ENCODE peak calls at places on chromosomes 1 and 21, in ten cellular contexts. M, Q, S, P, I, R, V, N, Z and F are unnamed samples.

GRCh38 chr1:183932412-183932811 is 105.1 kb downstream of the COLGALT2 start:
- DNase-seq in M (peak; percentile 86), Q (no peak), S (peak; percentile 88), P (peak; percentile 96), I (no peak), R (peak; percentile 31), V (peak; percentile 87), N (peak; percentile 92), Z (no peak), F (no peak)

GRCh38 chr1:230550428-230550827 is 91.9 kb upstream of the COG2 start:
- DNase-seq in M (no peak), Q (no peak), S (no peak), P (no peak), I (peak; percentile 57), R (no peak), V (no peak), N (no peak), Z (no peak), F (no peak)

GRCh38 chr21:18164483-18164882 is 80.2 kb upstream of the CHODL start:
- DNase-seq in M (no peak), Q (no peak), S (no peak), P (no peak), I (no peak), R (no peak), V (no peak), N (no peak), Z (no peak), F (no peak)

GRCh38 chr1:10540277-10541005 is 65.7 kb downstream of the PEX14 start:
- DNase-seq in M (no peak), Q (no peak), S (peak; percentile 27), P (no peak), I (no peak), R (no peak), V (peak; percentile 61), N (peak; percentile 62), Z (no peak), F (no peak)

GRCh38 chr1:234778215-234779159 is 168.5 kb upstream of the IRF2BP2 start:
- DNase-seq in M (peak; percentile 43), Q (peak; percentile 50), S (no peak), P (peak; percentile 85), I (peak; percentile 95), R (no peak), V (no peak), N (peak; percentile 36), Z (no peak), F (no peak)

GRCh38 chr1:160672789-160673695 is 26.2 kb upstream of the SLAMF1 start:
- DNase-seq in M (no peak), Q (peak; percentile 12), S (no peak), P (no peak), I (no peak), R (no peak), V (no peak), N (no peak), Z (no peak), F (no peak)

GRCh38 chr1:204254031-204254661 is 40.4 kb upstream of the GOLT1A start:
- DNase-seq in M (peak; percentile 71), Q (peak; percentile 45), S (peak; percentile 37), P (peak; percentile 75), I (peak; percentile 94), R (peak; percentile 35), V (peak; percentile 84), N (peak; percentile 80), Z (peak; percentile 90), F (no peak)

GRCh38 chr1:156510709-156511108 is 10.1 kb upstream of the MEF2D start:
- DNase-seq in M (peak; percentile 93), Q (no peak), S (peak; percentile 85), P (peak; percentile 95), I (peak; percentile 98), R (peak; percentile 79), V (peak; percentile 96), N (peak; percentile 89), Z (no peak), F (no peak)

GRCh38 chr1:206887701-206888100 is 9.5 kb upstream of the IL24 start:
- DNase-seq in M (no peak), Q (no peak), S (no peak), P (no peak), I (no peak), R (no peak), V (peak; percentile 63), N (no peak), Z (no peak), F (no peak)

GRCh38 chr1:157966034-157966671 is 27.3 kb upstream of the KIRREL1 start:
- DNase-seq in M (no peak), Q (peak; percentile 8), S (no peak), P (no peak), I (no peak), R (no peak), V (peak; percentile 84), N (no peak), Z (no peak), F (no peak)

GRCh38 chr1:33255347-33256311 is 663 bp upstream of the ZNF362 start:
- DNase-seq in M (peak; percentile 81), Q (peak; percentile 92), S (peak; percentile 71), P (peak; percentile 89), I (no peak), R (peak; percentile 80), V (peak; percentile 33), N (peak; percentile 78), Z (peak; percentile 85), F (peak; percentile 75)

GRCh38 chr1:24999426-24999825 is 69.3 kb upstream of the RUNX3 start:
- DNase-seq in M (no peak), Q (no peak), S (no peak), P (peak; percentile 36), I (no peak), R (no peak), V (no peak), N (no peak), Z (no peak), F (no peak)

GRCh38 chr1:219909476-219909875 is 18.9 kb downstream of the SLC30A10 start:
- DNase-seq in M (no peak), Q (no peak), S (no peak), P (no peak), I (no peak), R (no peak), V (no peak), N (no peak), Z (no peak), F (no peak)

DNA sequence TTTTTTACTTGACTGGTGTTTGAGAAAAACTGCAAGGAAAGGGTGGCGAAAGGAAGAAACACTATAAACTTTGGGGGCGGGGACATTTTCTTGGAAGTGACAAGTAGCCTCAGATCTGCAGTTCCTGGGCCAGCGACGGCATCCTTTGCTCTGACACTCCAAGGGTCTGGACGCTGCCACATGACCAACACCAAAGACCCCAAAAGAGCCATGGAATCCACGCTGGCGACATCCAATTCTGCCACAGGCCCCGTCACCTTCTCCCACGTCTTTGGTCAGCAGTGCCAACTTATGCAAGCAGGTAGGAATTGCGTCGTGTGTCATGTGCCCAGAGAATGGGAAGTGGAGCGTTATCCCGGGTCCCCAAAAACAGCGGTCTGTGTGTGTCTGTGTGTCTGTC is 193.5 kb downstream of the PRDM2 start:
- DNase-seq in M (no peak), Q (peak; percentile 19), S (no peak), P (no peak), I (no peak), R (no peak), V (no peak), N (peak; percentile 21), Z (no peak), F (no peak)
- H3K4me3 ChIP-seq in M (peak overlapping the region; percentile 57), Q (peak overlapping the region; percentile 73), S (peak overlapping the region; percentile 61), P (peak overlapping the region; percentile 45), I (peak overlapping the region; percentile 50), R (peak overlapping the region; percentile 41), V (no peak overlapping the region), N (peak overlapping the region; percentile 40), Z (no peak overlapping the region), F (no peak overlapping the region)

GRCh38 chr1:182600745-182601415 is 3.3 kb downstream of the RGS16 start:
- DNase-seq in M (no peak), Q (no peak), S (no peak), P (no peak), I (no peak), R (no peak), V (no peak), N (no peak), Z (no peak), F (no peak)
- H3K4me1 ChIP-seq in M (peaks cover 22% of the 10 kb centered on the region), Q (peaks cover 27% of the 10 kb centered on the region), S (peaks cover 65% of the 10 kb centered on the region), P (no peaks in the 10 kb centered on the region), I (peaks cover 46% of the 10 kb centered on the region), R (peaks cover 30% of the 10 kb centered on the region), V (peaks cover 6% of the 10 kb centered on the region), N (peaks cover 3% of the 10 kb centered on the region), Z (peaks cover 15% of the 10 kb centered on the region), F (peaks cover 5% of the 10 kb centered on the region)

DNA sequence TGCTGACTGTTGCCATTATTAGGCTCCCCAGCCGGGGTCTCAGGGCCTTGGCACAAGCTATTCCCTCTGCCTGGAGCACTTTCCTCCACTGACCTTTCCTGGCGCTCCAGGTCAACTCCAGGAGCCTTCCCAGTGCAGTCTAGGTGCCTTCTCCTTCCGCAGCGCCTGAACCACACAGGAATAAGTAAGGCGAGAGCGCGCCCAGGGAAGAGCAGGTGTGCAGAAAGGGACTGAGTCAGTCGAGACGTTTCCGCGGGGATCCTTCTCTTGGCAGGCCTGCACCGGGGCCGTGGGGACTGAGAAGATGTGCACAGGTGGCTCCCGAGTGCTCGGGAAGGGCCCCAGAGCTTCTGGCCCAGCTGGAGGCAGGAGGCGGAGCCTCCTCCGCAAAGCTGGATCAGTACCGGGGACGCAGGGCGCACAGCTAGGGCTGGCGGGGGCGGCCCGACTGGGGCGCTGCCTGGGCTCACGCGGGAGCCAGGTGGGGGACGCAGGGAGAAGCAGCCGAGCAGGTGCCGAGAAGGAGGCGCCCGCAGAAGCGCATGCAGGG is 765 bp upstream of the BMP8A start:
- DNase-seq in M (no peak), Q (peak; percentile 62), S (no peak), P (peak; percentile 74), I (no peak), R (no peak), V (no peak), N (no peak), Z (no peak), F (no peak)
- H3K27me3 ChIP-seq in M (peaks cover 23% of the 10 kb centered on the region), Q (peaks cover 58% of the 10 kb centered on the region), S (peaks cover 41% of the 10 kb centered on the region), P (no peaks in the 10 kb centered on the region), I (peaks cover 12% of the 10 kb centered on the region), R (no peaks in the 10 kb centered on the region), V (peaks cover 12% of the 10 kb centered on the region), N (no peaks in the 10 kb centered on the region), Z (no peaks in the 10 kb centered on the region), F (peaks cover 12% of the 10 kb centered on the region)

GRCh38 chr1:244862354-244862698 is 2.0 kb downstream of the HNRNPU start:
- DNase-seq in M (no peak), Q (no peak), S (no peak), P (no peak), I (no peak), R (no peak), V (no peak), N (no peak), Z (no peak), F (no peak)

GRCh38 chr1:244860914-244861610 is 3.3 kb downstream of the HNRNPU start:
- DNase-seq in M (no peak), Q (no peak), S (no peak), P (no peak), I (no peak), R (no peak), V (no peak), N (no peak), Z (no peak), F (no peak)

GRCh38 chr1:244862699-244863490 is 1.4 kb downstream of the HNRNPU start:
- DNase-seq in M (peak; percentile 98), Q (peak; percentile 95), S (peak; percentile 99), P (peak; percentile 99), I (peak; percentile 100), R (peak; percentile 98), V (peak; percentile 94), N (peak; percentile 97), Z (peak; percentile 75), F (peak; percentile 54)

GRCh38 chr1:244860078-244860477 is 4.3 kb downstream of the HNRNPU start:
- DNase-seq in M (no peak), Q (no peak), S (no peak), P (no peak), I (no peak), R (no peak), V (no peak), N (no peak), Z (no peak), F (no peak)

GRCh38 chr1:244861683-244862082 is 2.7 kb downstream of the HNRNPU start:
- DNase-seq in M (no peak), Q (no peak), S (no peak), P (no peak), I (no peak), R (no peak), V (peak; percentile 23), N (no peak), Z (no peak), F (no peak)
- H3K4me3 ChIP-seq in M (peak overlapping the region; percentile 97), Q (peak overlapping the region; percentile 92), S (peak overlapping the region; percentile 99), P (peak overlapping the region; percentile 88), I (peak overlapping the region; percentile 100), R (peak overlapping the region; percentile 87), V (peak overlapping the region; percentile 93), N (peak overlapping the region; percentile 90), Z (peak overlapping the region; percentile 98), F (peak overlapping the region; percentile 48)